ENCODE peak calls at places on chromosomes 11 and 22, in six cellular contexts. P, W, D, H, M and N are unnamed samples.

GRCh38 chr11:117281159-117281558 is 10.0 kb upstream of the BACE1-AS start:
- DNase-seq in D (peak; percentile 97), H (no peak), P (no peak), M (no peak), W (no peak), N (no peak)

GRCh38 chr22:27580311-27580897 is 221.2 kb downstream of the MN1 start:
- DNase-seq in M (no peak), D (no peak), H (peak; percentile 14), W (no peak), P (no peak), N (peak; percentile 24)

GRCh38 chr11:113411536-113411935 is 24.0 kb downstream of the ANKK1 start:
- DNase-seq in W (no peak), H (no peak), M (no peak), P (no peak), D (no peak), N (no peak)

GRCh38 chr11:133518702-133519264 is 13.5 kb downstream of the OPCML start:
- DNase-seq in P (no peak), H (no peak), D (no peak), W (no peak), M (no peak), N (no peak)

GRCh38 chr22:38754247-38755154 is 1.3 kb downstream of the SUN2 start:
- DNase-seq in P (no peak), H (peak; percentile 83), M (no peak), D (peak; percentile 65), W (no peak), N (peak; percentile 74)

GRCh38 chr11:115765803-115766239 is 261.6 kb upstream of the CADM1 start:
- DNase-seq in M (no peak), P (no peak), D (peak; percentile 61), W (no peak), H (peak; percentile 12), N (no peak)

GRCh38 chr11:17703951-17704350 is 15.4 kb upstream of the MYOD1 start:
- DNase-seq in M (no peak), H (peak; percentile 53), P (no peak), D (peak; percentile 34), W (no peak), N (no peak)

GRCh38 chr11:74018331-74019005 is 9.6 kb upstream of the UCP3 start:
- DNase-seq in W (no peak), H (peak; percentile 41), M (no peak), P (no peak), D (peak; percentile 30), N (peak; percentile 79)

GRCh38 chr22:32557424-32557823 is 82.8 kb downstream of the FBXO7 start:
- DNase-seq in M (no peak), P (no peak), W (no peak), D (no peak), H (no peak), N (no peak)

GRCh38 chr22:49307870-49308269 is 519.8 kb downstream of the BRD1 start:
- DNase-seq in P (no peak), M (no peak), W (no peak), D (no peak), H (no peak), N (no peak)

GRCh38 chr22:27918351-27919221 is 470 bp downstream of the PITPNB start:
- DNase-seq in H (peak; percentile 66), W (peak; percentile 17), M (no peak), D (peak; percentile 67), P (peak; percentile 34), N (peak; percentile 67)

GRCh38 chr11:76660533-76661305 is 9.8 kb downstream of the LRRC32 start:
- DNase-seq in D (no peak), W (no peak), P (no peak), M (no peak), H (no peak), N (no peak)

GRCh38 chr11:116825854-116826750 is 3.0 kb upstream of the APOA4 start:
- DNase-seq in D (no peak), W (no peak), P (no peak), H (no peak), M (no peak), N (no peak)

GRCh38 chr22:35589071-35589735 is 27.9 kb downstream of the MB start:
- DNase-seq in P (no peak), W (no peak), D (peak; percentile 100), H (peak; percentile 74), M (no peak), N (peak; percentile 79)

GRCh38 chr11:106482920-106483761 is 405.7 kb downstream of the AASDHPPT start:
- DNase-seq in D (peak; percentile 57), P (no peak), W (no peak), M (no peak), H (no peak), N (no peak)

GRCh38 chr11:132206993-132207392 is 836.6 kb downstream of the NTM start:
- DNase-seq in W (no peak), P (no peak), D (no peak), M (no peak), H (no peak), N (no peak)

GRCh38 chr11:16958833-16959232 is 55.4 kb downstream of the PLEKHA7 start:
- DNase-seq in M (no peak), P (no peak), W (no peak), H (no peak), D (no peak), N (no peak)

GRCh38 chr11:75160328-75160757 is 9.4 kb downstream of the SLCO2B1 start:
- DNase-seq in D (no peak), H (no peak), W (no peak), P (no peak), M (no peak), N (no peak)

GRCh38 chr11:95459268-95460040 is 228.5 kb upstream of the SESN3 start:
- DNase-seq in P (no peak), M (no peak), W (no peak), H (no peak), D (no peak), N (no peak)